ENCODE peak calls at places on chromosomes 3 and 15, in six cellular contexts. T is hepatocyte, A is omental fat pad, S is hypothalamus, V is HEK293T, J is dermis microvascular lymphatic vessel endothelial cell. H is an unnamed sample.

GRCh38 chr3:152830245-152830644 is 4.7 kb upstream of the P2RY1 start:
- DNase-seq in T (no peak), J (no peak), S (no peak), V (no peak), A (no peak), H (no peak)

GRCh38 chr3:51343918-51344687 is 41.0 kb upstream of the MANF start:
- DNase-seq in T (peak), V (no peak), J (no peak), S (no peak), A (no peak), H (peak)

GRCh38 chr15:80179025-80179759 is 26.4 kb downstream of the FAH start:
- DNase-seq in V (no peak), J (peak), A (no peak), S (no peak), T (no peak), H (no peak)

GRCh38 chr3:180048840-180049239 is 12.1 kb upstream of the PEX5L start:
- DNase-seq in A (no peak), T (peak), J (no peak), V (no peak), S (no peak), H (no peak)

GRCh38 chr3:182603501-182603900 is 189.8 kb upstream of the ATP11B start:
- DNase-seq in J (no peak), S (no peak), A (no peak), V (no peak), T (no peak), H (no peak)

GRCh38 chr3:180961087-180961486 is 28.4 kb downstream of the DNAJC19 start:
- DNase-seq in A (no peak), J (no peak), T (no peak), V (no peak), S (no peak), H (no peak)

GRCh38 chr15:68113273-68113672 is 59.2 kb downstream of the PIAS1 start:
- DNase-seq in A (no peak), J (no peak), T (peak), S (no peak), V (no peak), H (no peak)

GRCh38 chr15:62138124-62138523 is 27.0 kb downstream of the C2CD4B start:
- DNase-seq in A (no peak), T (no peak), J (peak), S (no peak), V (no peak), H (no peak)

GRCh38 chr3:29144361-29144760 is 136.5 kb upstream of the RBMS3 start:
- DNase-seq in A (no peak), T (peak), V (no peak), J (peak), S (no peak), H (no peak)

GRCh38 chr3:59256233-59256632 is 206.4 kb upstream of the CFAP20DC start:
- DNase-seq in J (no peak), S (no peak), V (no peak), T (no peak), A (no peak), H (no peak)

H was measured in lower leg skin.